ENCODE peak calls at places on chromosome 13, in six cellular contexts. U, S, L, R, G and O are unnamed samples.

GRCh38 chr13:29901714-29902631 is 51.6 kb upstream of the UBL3 start:
- DNase-seq in U (peak), S (peak), L (peak), R (no peak), G (no peak), O (no peak)

GRCh38 chr13:23159587-23160240 is 21.1 kb upstream of the SGCG start:
- DNase-seq in U (no peak), S (no peak), L (no peak), R (no peak), G (no peak), O (no peak)

GRCh38 chr13:111177081-111177711 is 62.1 kb downstream of the ARHGEF7 start:
- DNase-seq in U (no peak), S (peak), L (peak), R (peak), G (peak), O (peak)

GRCh38 chr13:83881917-83882625 is at the start of gene SLITRK1:
- DNase-seq in U (peak), S (peak), L (peak), R (no peak), G (no peak), O (peak)

GRCh38 chr13:107867701-107868661 is 347.4 kb downstream of the LIG4 start:
- DNase-seq in U (no peak), S (no peak), L (no peak), R (no peak), G (no peak), O (peak)

GRCh38 chr13:79880820-79881219 is 399.9 kb downstream of the NDFIP2 start:
- DNase-seq in U (no peak), S (no peak), L (no peak), R (no peak), G (no peak), O (no peak)

GRCh38 chr13:27211771-27212364 is 39.5 kb upstream of the RPL21 start:
- DNase-seq in U (no peak), S (no peak), L (no peak), R (no peak), G (no peak), O (no peak)

GRCh38 chr13:86960876-86961275 is 710.3 kb upstream of the SLITRK5 start:
- DNase-seq in U (no peak), S (no peak), L (no peak), R (no peak), G (no peak), O (no peak)

GRCh38 chr13:21149568-21149967 is 26.8 kb downstream of the SKA3 start:
- DNase-seq in U (no peak), S (no peak), L (no peak), R (no peak), G (no peak), O (no peak)

GRCh38 chr13:62320129-62320724 is 904.6 kb upstream of the PCDH20 start:
- DNase-seq in U (peak), S (no peak), L (no peak), R (no peak), G (no peak), O (no peak)

GRCh38 chr13:46071590-46072249 is 19.2 kb upstream of the ZC3H13 start:
- DNase-seq in U (peak), S (no peak), L (no peak), R (no peak), G (no peak), O (no peak)

GRCh38 chr13:98912846-98913245 is 65.0 kb downstream of the DOCK9 start:
- DNase-seq in U (no peak), S (no peak), L (no peak), R (no peak), G (no peak), O (no peak)

GRCh38 chr13:109892101-109892500 is 105.7 kb upstream of the IRS2 start:
- DNase-seq in U (no peak), S (no peak), L (no peak), R (no peak), G (no peak), O (no peak)

GRCh38 chr13:96229356-96229755 is 139.4 kb downstream of the HS6ST3 start:
- DNase-seq in U (peak), S (no peak), L (no peak), R (no peak), G (no peak), O (no peak)

GRCh38 chr13:88429862-88430261 is 758.7 kb downstream of the SLITRK5 start:
- DNase-seq in U (no peak), S (no peak), L (no peak), R (no peak), G (no peak), O (no peak)

GRCh38 chr13:113209336-113209879 is at the start of gene CUL4A:
- DNase-seq in U (peak), S (peak), L (peak), R (peak), G (peak), O (peak)

GRCh38 chr13:30194906-30195305 is 112.4 kb downstream of the KATNAL1 start:
- DNase-seq in U (no peak), S (no peak), L (no peak), R (no peak), G (no peak), O (no peak)

GRCh38 chr13:43522788-43523187 is 264.0 kb downstream of the ENOX1 start:
- DNase-seq in U (no peak), S (no peak), L (no peak), R (no peak), G (no peak), O (no peak)

GRCh38 chr13:102846261-102847015 is 606 bp downstream of the ERCC5 start:
- DNase-seq in U (peak), S (no peak), L (peak), R (no peak), G (peak), O (peak)

GRCh38 chr13:74145249-74145970 is 11.2 kb upstream of the KLF12 start:
- DNase-seq in U (no peak), S (no peak), L (no peak), R (no peak), G (no peak), O (no peak)

GRCh38 chr13:91323349-91323748 is 24.1 kb upstream of the MIR17HG start:
- DNase-seq in U (no peak), S (no peak), L (no peak), R (no peak), G (no peak), O (no peak)

GRCh38 chr13:28679628-28680027 is 20.7 kb downstream of the POMP start:
- DNase-seq in U (no peak), S (no peak), L (no peak), R (no peak), G (no peak), O (no peak)

GRCh38 chr13:22499919-22500318 is 680.9 kb upstream of the SGCG start:
- DNase-seq in U (no peak), S (no peak), L (no peak), R (no peak), G (no peak), O (no peak)

GRCh38 chr13:32430018-32430747 is 2.3 kb upstream of the N4BP2L1 start:
- DNase-seq in U (no peak), S (no peak), L (no peak), R (no peak), G (no peak), O (no peak)

GRCh38 chr13:80603351-80603750 is 262.4 kb upstream of the SPRY2 start:
- DNase-seq in U (no peak), S (no peak), L (no peak), R (no peak), G (no peak), O (no peak)

GRCh38 chr13:111857846-111858560 is 208.9 kb upstream of the SOX1 start:
- DNase-seq in U (no peak), S (no peak), L (no peak), R (no peak), G (no peak), O (no peak)

GRCh38 chr13:21639604-21640003 is 31.3 kb upstream of the FGF9 start:
- DNase-seq in U (no peak), S (no peak), L (no peak), R (no peak), G (no peak), O (no peak)

GRCh38 chr13:40074338-40074737 is 418.9 kb downstream of the COG6 start:
- DNase-seq in U (no peak), S (no peak), L (no peak), R (no peak), G (no peak), O (no peak)

GRCh38 chr13:45825124-45825650 is 26.4 kb downstream of the SIAH3 start:
- DNase-seq in U (no peak), S (no peak), L (no peak), R (no peak), G (no peak), O (no peak)

GRCh38 chr13:31166591-31166990 is 4.9 kb upstream of the HSPH1 start:
- DNase-seq in U (no peak), S (no peak), L (no peak), R (no peak), G (no peak), O (no peak)

GRCh38 chr13:50543767-50544166 is 299.7 kb downstream of the DLEU7 start:
- DNase-seq in U (no peak), S (no peak), L (no peak), R (no peak), G (no peak), O (no peak)

GRCh38 chr13:56720841-56721240 is 419.9 kb upstream of the PRR20A start:
- DNase-seq in U (no peak), S (no peak), L (no peak), R (no peak), G (no peak), O (no peak)